ENCODE peak calls at places on chromosomes 13 and 19, in nine cellular contexts. M is uterus, E is testis, G is ovary, P is body of pancreas, K is heart left ventricle, S is tibial nerve, N is K562, V is breast epithelium. Z is an unnamed sample.

GRCh38 chr19:50959731-50960500 is 7.1 kb upstream of the KLK5 start:
- DNase-seq in N (no peak), V (no peak), P (no peak), E (no peak), K (no peak), G (no peak), S (no peak), M (no peak), Z (no peak)

GRCh38 chr19:57887195-57887941 is 1.5 kb downstream of the ZNF814 start:
- DNase-seq in V (no peak), P (no peak), K (no peak), N (no peak), G (no peak), S (no peak), M (no peak), E (peak), Z (peak)

GRCh38 chr19:21491161-21491560 is 14.2 kb upstream of the ZNF429 start:
- DNase-seq in V (no peak), S (no peak), P (no peak), G (no peak), N (no peak), E (no peak), K (no peak), M (no peak), Z (no peak)

GRCh38 chr13:84684804-84685203 is 802.5 kb upstream of the SLITRK1 start:
- DNase-seq in P (no peak), M (no peak), K (no peak), V (no peak), G (no peak), E (no peak), S (no peak), N (no peak), Z (no peak)

GRCh38 chr19:7605490-7606222 is 10.0 kb downstream of the CAMSAP3 start:
- DNase-seq in K (no peak), M (no peak), N (peak), V (no peak), P (peak), S (no peak), E (peak), G (no peak), Z (peak)

GRCh38 chr19:7596191-7596937 is 701 bp downstream of the CAMSAP3 start:
- DNase-seq in N (no peak), K (no peak), S (no peak), G (no peak), M (no peak), V (no peak), E (no peak), P (no peak), Z (no peak)

GRCh38 chr13:112901951-112902651 is 66.9 kb upstream of the MCF2L start:
- DNase-seq in N (no peak), S (no peak), P (peak), M (no peak), V (peak), E (no peak), K (no peak), G (no peak), Z (no peak)

GRCh38 chr19:29576761-29577661 is 29.1 kb upstream of the POP4 start:
- DNase-seq in E (no peak), M (no peak), V (peak), G (no peak), K (no peak), S (no peak), N (no peak), P (no peak), Z (no peak)

GRCh38 chr19:645912-646797 is 6.5 kb downstream of the FGF22 start:
- DNase-seq in G (no peak), M (no peak), K (no peak), E (no peak), N (no peak), P (no peak), S (no peak), V (no peak), Z (no peak)

GRCh38 chr13:41827507-41828213 is 133.2 kb downstream of the VWA8 start:
- DNase-seq in P (peak), M (peak), S (peak), K (no peak), N (no peak), E (no peak), G (peak), V (no peak), Z (no peak)

GRCh38 chr13:113754691-113755090 is 4.3 kb upstream of the TMEM255B start:
- DNase-seq in S (no peak), G (no peak), K (no peak), P (no peak), M (no peak), E (no peak), V (no peak), N (no peak), Z (no peak)

GRCh38 chr19:50790365-50790825 is at the start of gene ACP4:
- DNase-seq in V (no peak), G (no peak), E (no peak), M (no peak), S (no peak), K (no peak), P (no peak), N (no peak), Z (no peak)

GRCh38 chr19:12648088-12648487 is 18.5 kb downstream of the MAN2B1 start:
- DNase-seq in N (peak), P (peak), K (no peak), S (no peak), E (no peak), M (no peak), G (peak), V (no peak), Z (no peak)

GRCh38 chr13:33194820-33195692 is 90.5 kb downstream of the STARD13 start:
- DNase-seq in E (no peak), G (no peak), P (peak), V (no peak), K (peak), S (peak), N (no peak), M (peak), Z (no peak)

GRCh38 chr13:35378939-35379338 is 97.5 kb downstream of the MAB21L1 start:
- DNase-seq in M (no peak), E (no peak), P (no peak), N (no peak), G (no peak), K (no peak), S (no peak), V (no peak), Z (no peak)

GRCh38 chr13:47337781-47338507 is 441.1 kb upstream of the HTR2A start:
- DNase-seq in K (no peak), S (no peak), M (no peak), E (no peak), V (no peak), G (no peak), P (no peak), N (no peak), Z (no peak)

GRCh38 chr13:108082481-108082880 is 132.9 kb downstream of the LIG4 start:
- DNase-seq in E (no peak), M (no peak), G (no peak), S (no peak), V (no peak), K (no peak), P (no peak), N (no peak), Z (no peak)

GRCh38 chr19:49333426-49334288 is 1.5 kb upstream of the CD37 start:
- DNase-seq in S (no peak), P (no peak), G (no peak), M (no peak), V (peak), K (no peak), E (no peak), N (no peak), Z (no peak)

GRCh38 chr13:52447815-52448552 is 2.5 kb downstream of the VPS36 start:
- DNase-seq in S (no peak), G (no peak), P (no peak), E (no peak), V (no peak), N (peak), K (no peak), M (no peak), Z (no peak)

GRCh38 chr13:52452470-52452869 is 2.0 kb upstream of the VPS36 start:
- DNase-seq in M (no peak), V (no peak), S (no peak), K (no peak), G (no peak), P (no peak), E (no peak), N (no peak), Z (no peak)

GRCh38 chr13:52449323-52450011 is 967 bp downstream of the VPS36 start:
- DNase-seq in M (no peak), N (no peak), E (no peak), K (no peak), S (no peak), V (no peak), P (no peak), G (no peak), Z (no peak)

GRCh38 chr13:52450793-52451116 is 321 bp upstream of the VPS36 start:
- DNase-seq in E (no peak), S (no peak), M (no peak), V (no peak), N (no peak), G (no peak), P (no peak), K (no peak), Z (no peak)

GRCh38 chr13:52450012-52450792 is at the start of gene VPS36:
- DNase-seq in V (peak), S (peak), G (peak), E (peak), P (peak), M (peak), N (peak), K (peak), Z (peak)
- TF ChIP-seq POLR2A in V (peak), S (peak), G (peak), E (peak), P (peak), M (peak), N (peak), K (peak), Z (peak)

DNA sequence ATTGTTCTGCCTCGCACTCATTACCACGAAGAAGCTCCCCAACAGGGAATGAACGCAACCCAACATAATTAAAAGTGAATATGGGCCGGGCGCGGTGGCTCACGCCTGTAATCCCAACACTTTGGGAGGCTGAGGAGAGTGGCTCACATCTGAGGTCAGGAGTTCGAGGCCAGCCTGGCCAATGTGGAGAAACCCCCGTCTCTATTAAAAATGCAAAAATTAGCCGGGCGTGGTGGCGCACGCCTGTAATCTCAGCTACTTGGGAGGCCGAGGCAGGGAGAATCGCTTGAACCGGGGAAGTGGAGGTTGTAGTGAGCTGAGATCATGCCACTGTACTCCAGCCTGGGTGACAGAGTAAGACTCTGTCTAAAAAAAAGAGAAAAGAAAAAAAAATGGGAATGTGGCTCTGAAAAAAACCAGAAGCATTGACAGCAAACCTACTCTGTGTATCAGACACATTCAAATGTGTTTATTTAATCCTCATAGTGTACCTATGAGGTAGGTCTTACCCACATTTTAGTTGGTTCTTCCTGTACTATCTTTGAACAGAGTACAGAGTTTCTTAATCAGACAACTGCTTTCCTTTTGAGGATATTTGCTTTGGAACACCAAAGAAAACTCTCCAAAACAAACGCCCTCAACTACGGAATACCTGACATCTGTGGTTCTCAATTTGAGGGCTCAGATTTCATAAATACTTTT is 70.0 kb downstream of the NUFIP1 start:
- DNase-seq in E (no peak), N (no peak), S (no peak), P (no peak), K (no peak), M (no peak), V (no peak), G (no peak), Z (no peak)
- TF ChIP-seq POLR2A in E (no peak), N (no peak), S (no peak), P (no peak), K (no peak), M (no peak), V (no peak), G (no peak), Z (no peak)

DNA sequence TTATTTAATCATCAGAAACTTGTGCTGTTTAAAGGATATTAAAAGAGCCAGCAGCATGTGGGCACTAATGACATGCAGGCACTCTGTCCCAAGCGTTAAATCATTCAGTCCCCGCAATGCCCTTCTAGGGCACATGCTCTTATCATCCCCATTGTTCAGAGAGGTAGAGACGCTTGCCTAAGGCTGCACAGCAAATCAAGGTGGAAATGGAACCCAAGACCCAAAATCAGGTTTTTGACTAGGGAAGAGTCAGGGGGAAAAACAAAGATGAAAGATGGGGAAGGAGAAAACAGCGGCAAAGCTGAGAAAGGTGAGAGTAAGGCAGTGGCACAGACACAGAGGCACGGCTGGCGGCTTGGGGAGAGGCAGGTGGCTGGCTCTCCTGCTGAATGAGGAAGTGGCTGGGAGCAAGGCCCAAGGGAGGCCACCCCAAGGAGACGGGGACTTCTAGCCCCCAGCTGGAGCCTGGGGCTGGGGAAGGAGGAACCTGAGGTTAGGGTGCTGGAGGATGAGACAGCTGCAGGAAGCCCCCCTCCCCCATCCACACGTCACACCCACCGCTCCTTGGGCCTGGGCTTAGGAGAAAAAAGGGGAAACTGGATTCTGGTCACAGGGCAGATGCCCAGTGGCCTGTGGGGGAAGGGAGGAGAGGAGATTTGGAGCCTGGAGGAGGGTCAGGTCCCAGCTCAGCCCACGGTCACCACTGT is 1.0 kb upstream of the TYROBP start:
- DNase-seq in K (peak), G (no peak), N (peak), M (no peak), S (peak), P (peak), V (no peak), E (peak), Z (no peak)
- TF ChIP-seq POLR2A in K (no peak), G (no peak), N (no peak), M (no peak), S (peak), P (peak), V (no peak), E (no peak), Z (no peak)

GRCh38 chr19:40671404-40671803 is 19.0 kb downstream of the NUMBL start:
- DNase-seq in V (no peak), G (no peak), E (no peak), M (no peak), P (no peak), K (peak), S (no peak), N (no peak), Z (no peak)
- TF ChIP-seq POLR2A in V (no peak), G (no peak), E (no peak), M (no peak), P (no peak), K (no peak), S (no peak), N (no peak), Z (no peak)

GRCh38 chr19:18328340-18329034 is 5.6 kb upstream of the LSM4 start:
- DNase-seq in N (peak), S (peak), P (peak), V (peak), E (peak), G (peak), M (peak), K (peak), Z (peak)
- TF ChIP-seq POLR2A in N (no peak), S (no peak), P (peak), V (no peak), E (no peak), G (no peak), M (peak), K (peak), Z (no peak)

DNA sequence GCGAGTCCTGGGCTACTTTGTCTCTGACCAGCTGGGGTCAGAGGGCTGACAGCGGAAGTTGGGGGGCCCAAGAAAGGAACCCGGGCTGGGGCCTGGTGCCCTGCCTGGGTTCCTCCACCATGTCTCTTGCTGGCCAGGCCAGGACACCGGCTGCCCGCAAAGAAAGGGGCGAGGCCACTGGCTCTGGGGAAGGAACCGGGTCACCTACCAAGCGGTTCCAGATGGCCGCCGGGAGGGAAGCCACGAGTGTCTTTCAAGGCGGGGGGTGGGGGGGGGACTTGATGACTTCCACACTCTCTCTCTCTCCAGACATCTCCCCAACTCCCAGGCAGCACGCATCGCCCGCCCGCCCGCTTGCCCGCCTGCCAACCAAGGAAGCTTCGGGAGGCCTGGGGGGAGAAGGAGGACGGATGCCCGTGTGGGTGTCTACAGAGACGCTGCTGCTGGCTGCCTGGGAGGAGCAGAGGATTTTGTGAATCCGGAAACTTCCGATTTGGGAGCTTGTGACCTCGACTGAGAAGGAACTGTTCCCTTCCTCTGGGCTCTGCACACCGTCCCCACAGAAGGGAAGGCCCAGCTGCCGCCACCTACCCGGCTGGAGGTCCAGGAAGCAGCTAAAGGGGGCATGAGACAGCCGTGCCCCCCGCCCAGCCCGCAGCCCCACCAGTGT is 1.1 kb downstream of the PIP5K1C start:
- DNase-seq in E (peak), G (peak), V (no peak), N (peak), S (peak), K (peak), M (peak), P (peak), Z (peak)
- TF ChIP-seq POLR2A in E (no peak), G (no peak), V (no peak), N (no peak), S (no peak), K (no peak), M (peak), P (peak), Z (no peak)